ENCODE peak calls at places on chromosomes 6 and 20, in ten cellular contexts. Z is hepatocyte, Q is OCI-LY7, U is lung, I is nephron progenitor cell, Y is endothelial cell, D is NCI-H2029, T is GM23248, G is T follicular helper cell, W is AG10803. O is an unnamed sample.

GRCh38 chr6:170128346-170128745 is 162.5 kb downstream of the DLL1 start:
- DNase-seq in G (no peak), Y (no peak), D (no peak), Z (peak; percentile 1), Q (no peak), U (no peak), T (no peak), W (no peak), I (no peak), O (no peak)

GRCh38 chr6:39422273-39422672 is 99.8 kb upstream of the KCNK16 start:
- DNase-seq in U (no peak), Y (no peak), T (peak; percentile 36), W (peak; percentile 59), Z (no peak), I (no peak), G (no peak), Q (no peak), D (no peak), O (no peak)

GRCh38 chr6:125670586-125670985 is 78.8 kb upstream of the HEY2 start:
- DNase-seq in W (no peak), D (no peak), Z (peak; percentile 19), Q (no peak), I (no peak), U (no peak), Y (peak; percentile 31), G (no peak), T (peak; percentile 1), O (no peak)

GRCh38 chr20:17890330-17890729 is 78.3 kb downstream of the SNX5 start:
- DNase-seq in G (no peak), I (no peak), Y (no peak), Z (no peak), W (no peak), T (no peak), U (no peak), Q (no peak), D (no peak), O (no peak)

GRCh38 chr6:132418566-132418965 is 17.3 kb upstream of the MOXD1 start:
- DNase-seq in D (no peak), Y (no peak), I (no peak), Q (no peak), W (peak; percentile 49), Z (no peak), U (no peak), T (peak; percentile 65), G (no peak), O (no peak)

GRCh38 chr6:5866547-5867051 is 140.1 kb downstream of the NRN1 start:
- DNase-seq in Y (no peak), Z (peak; percentile 37), G (no peak), U (no peak), D (peak; percentile 96), T (peak; percentile 78), Q (peak; percentile 11), W (peak; percentile 63), I (no peak), O (peak; percentile 28)

GRCh38 chr6:12709116-12709515 is 7.5 kb upstream of the PHACTR1 start:
- DNase-seq in T (peak; percentile 81), I (no peak), U (no peak), Q (no peak), Y (no peak), D (no peak), W (peak; percentile 95), Z (no peak), G (no peak), O (no peak)

GRCh38 chr20:5843054-5843731 is 93.0 kb downstream of the SHLD1 start:
- DNase-seq in T (no peak), I (no peak), Y (no peak), Z (no peak), G (no peak), Q (no peak), D (no peak), W (peak; percentile 33), U (no peak), O (no peak)

GRCh38 chr6:84150680-84151079 is 76.8 kb downstream of the CEP162 start:
- DNase-seq in D (no peak), Y (no peak), W (peak; percentile 97), G (no peak), Z (no peak), I (no peak), U (no peak), Q (no peak), T (peak; percentile 88), O (no peak)

GRCh38 chr6:22251331-22251730 is 45.5 kb downstream of the PRL start:
- DNase-seq in T (peak; percentile 65), D (no peak), G (no peak), I (no peak), U (no peak), W (peak; percentile 56), Y (no peak), Q (no peak), Z (no peak), O (no peak)

GRCh38 chr6:53361549-53362031 is 12.8 kb upstream of the ELOVL5 start:
- DNase-seq in Z (no peak), Y (no peak), G (peak; percentile 70), W (peak; percentile 24), Q (no peak), D (no peak), T (peak; percentile 70), U (peak; percentile 92), I (no peak), O (peak; percentile 13)

GRCh38 chr6:31908791-31909190 is 6.9 kb upstream of the ZBTB12 start:
- DNase-seq in U (no peak), D (no peak), I (no peak), Y (no peak), W (peak; percentile 14), T (peak; percentile 68), Q (no peak), G (no peak), Z (no peak), O (no peak)

GRCh38 chr6:83119742-83120300 is 52.4 kb downstream of the DOP1A start:
- DNase-seq in U (no peak), W (no peak), I (no peak), T (no peak), Z (no peak), Q (no peak), G (no peak), Y (no peak), D (no peak), O (no peak)

GRCh38 chr6:26157150-26157837 is 70.1 kb downstream of the HFE start:
- DNase-seq in G (peak; percentile 61), Y (peak; percentile 69), Z (peak; percentile 81), T (peak; percentile 75), W (no peak), I (peak; percentile 78), D (peak; percentile 82), U (peak; percentile 67), Q (peak; percentile 92), O (no peak)

GRCh38 chr20:50023116-50023802 is 40.5 kb downstream of the SNAI1 start:
- DNase-seq in D (no peak), T (no peak), I (no peak), Q (peak; percentile 49), W (no peak), G (no peak), U (no peak), Z (no peak), Y (no peak), O (no peak)

GRCh38 chr20:9028419-9028818 is 40.5 kb upstream of the PLCB4 start:
- DNase-seq in Y (no peak), I (no peak), Q (no peak), T (peak; percentile 29), Z (no peak), W (no peak), D (no peak), U (no peak), G (no peak), O (no peak)

GRCh38 chr6:19714415-19715165 is 122.6 kb upstream of the ID4 start:
- DNase-seq in T (no peak), U (no peak), D (no peak), W (no peak), Q (no peak), G (no peak), Z (no peak), Y (no peak), I (no peak), O (no peak)

GRCh38 chr6:52063584-52064400 is 23.6 kb downstream of the PKHD1 start:
- DNase-seq in Z (peak; percentile 73), T (peak; percentile 57), I (peak; percentile 40), D (no peak), W (peak; percentile 42), Y (peak; percentile 68), G (peak; percentile 26), Q (peak; percentile 81), U (peak; percentile 40), O (no peak)

GRCh38 chr20:59770851-59771250 is 162.6 kb downstream of the SYCP2 start:
- DNase-seq in Z (no peak), U (no peak), Q (no peak), D (no peak), I (no peak), G (no peak), T (no peak), W (no peak), Y (no peak), O (no peak)

GRCh38 chr6:44534291-44534690 is 146.8 kb downstream of the CDC5L start:
- DNase-seq in W (no peak), D (no peak), Q (no peak), Z (no peak), U (no peak), I (no peak), Y (no peak), G (no peak), T (peak; percentile 35), O (no peak)

GRCh38 chr20:35091808-35092523 is 641 bp downstream of the TRPC4AP start:
- DNase-seq in Q (peak; percentile 12), D (no peak), I (no peak), G (no peak), Y (no peak), U (no peak), T (peak; percentile 67), Z (peak; percentile 31), W (peak; percentile 18), O (no peak)

GRCh38 chr6:136846046-136846445 is 23.7 kb downstream of the PEX7 start:
- DNase-seq in U (no peak), T (peak; percentile 62), D (peak; percentile 18), W (peak; percentile 65), Z (peak; percentile 66), I (peak; percentile 36), Q (peak; percentile 60), G (no peak), Y (peak; percentile 35), O (no peak)

GRCh38 chr6:13311155-13311554 is 17.2 kb downstream of the TBC1D7 start:
- DNase-seq in G (no peak), T (no peak), U (no peak), Q (no peak), Y (no peak), I (no peak), D (no peak), W (no peak), Z (no peak), O (no peak)

O was measured in Panc1.